ENCODE peak calls at places on chromosomes 11 and 22, in ten cellular contexts. D, G, M, Z, N, H, F, S, E and C are unnamed samples.

GRCh38 chr22:46134111-46134705 is 16.1 kb upstream of the PPARA start:
- DNase-seq in D (no peak), G (no peak), M (no peak), Z (no peak), N (no peak), H (no peak), F (no peak), S (no peak), E (no peak), C (no peak)

GRCh38 chr11:97610854-97611253 is 1221.0 kb downstream of the JRKL start:
- DNase-seq in D (no peak), G (no peak), M (no peak), Z (no peak), N (no peak), H (no peak), F (no peak), S (no peak), E (no peak), C (no peak)

GRCh38 chr11:33125611-33126010 is 35.7 kb downstream of the CSTF3 start:
- DNase-seq in D (no peak), G (no peak), M (no peak), Z (no peak), N (no peak), H (no peak), F (no peak), S (no peak), E (no peak), C (no peak)

GRCh38 chr11:118212131-118212725 is 12.6 kb downstream of the JAML start:
- DNase-seq in D (no peak), G (no peak), M (no peak), Z (no peak), N (no peak), H (no peak), F (no peak), S (peak), E (no peak), C (no peak)

GRCh38 chr22:20239063-20239950 is 28.8 kb downstream of the RTN4R start:
- DNase-seq in D (no peak), G (peak), M (no peak), Z (no peak), N (no peak), H (peak), F (peak), S (no peak), E (peak), C (no peak)

GRCh38 chr11:69467646-69468045 is 13.8 kb upstream of the LINC01488 start:
- DNase-seq in D (no peak), G (no peak), M (no peak), Z (no peak), N (no peak), H (no peak), F (no peak), S (peak), E (peak), C (peak)

GRCh38 chr22:49975543-49976389 is 15.2 kb downstream of the PIM3 start:
- DNase-seq in D (no peak), G (peak), M (no peak), Z (no peak), N (no peak), H (peak), F (peak), S (peak), E (peak), C (peak)

GRCh38 chr11:78901831-78902230 is 327.2 kb upstream of the NARS2 start:
- DNase-seq in D (no peak), G (no peak), M (no peak), Z (no peak), N (no peak), H (no peak), F (no peak), S (no peak), E (no peak), C (no peak)

GRCh38 chr11:73154178-73154577 is 12.1 kb upstream of the FCHSD2 start:
- DNase-seq in D (no peak), G (no peak), M (no peak), Z (no peak), N (no peak), H (peak), F (peak), S (no peak), E (peak), C (peak)

GRCh38 chr11:44167047-44167446 is 71.6 kb downstream of the EXT2 start:
- DNase-seq in D (no peak), G (peak), M (no peak), Z (no peak), N (no peak), H (no peak), F (no peak), S (no peak), E (no peak), C (no peak)

GRCh38 chr22:43031617-43032016 is 16.7 kb upstream of the PACSIN2 start:
- DNase-seq in D (no peak), G (no peak), M (no peak), Z (no peak), N (no peak), H (no peak), F (no peak), S (no peak), E (no peak), C (no peak)

GRCh38 chr11:66864924-66865697 is 8.2 kb downstream of the LRFN4 start:
- DNase-seq in D (no peak), G (peak), M (no peak), Z (no peak), N (no peak), H (no peak), F (no peak), S (no peak), E (peak), C (no peak)

GRCh38 chr11:33168605-33169240 is 7.4 kb upstream of the CSTF3 start:
- DNase-seq in D (no peak), G (peak), M (no peak), Z (no peak), N (no peak), H (no peak), F (no peak), S (no peak), E (no peak), C (no peak)

GRCh38 chr22:50061824-50062355 is 3.8 kb upstream of the TTLL8 start:
- DNase-seq in D (no peak), G (no peak), M (no peak), Z (no peak), N (no peak), H (no peak), F (no peak), S (no peak), E (no peak), C (no peak)

GRCh38 chr11:10762185-10762584 is 11.1 kb downstream of the CTR9 start:
- DNase-seq in D (no peak), G (no peak), M (no peak), Z (no peak), N (no peak), H (peak), F (no peak), S (no peak), E (peak), C (peak)

GRCh38 chr11:131615611-131616010 is 245.2 kb downstream of the NTM start:
- DNase-seq in D (no peak), G (no peak), M (no peak), Z (no peak), N (no peak), H (no peak), F (no peak), S (no peak), E (no peak), C (no peak)

GRCh38 chr11:94662065-94662779 is 95.1 kb downstream of the PIWIL4 start:
- DNase-seq in D (no peak), G (no peak), M (no peak), Z (no peak), N (no peak), H (no peak), F (no peak), S (no peak), E (no peak), C (no peak)

GRCh38 chr11:12003329-12003728 is 5.1 kb downstream of the DKK3 start:
- DNase-seq in D (no peak), G (no peak), M (no peak), Z (no peak), N (no peak), H (no peak), F (no peak), S (no peak), E (no peak), C (no peak)

GRCh38 chr22:22748297-22748743 is 103.9 kb downstream of the GGTLC2 start:
- DNase-seq in D (no peak), G (peak), M (peak), Z (no peak), N (no peak), H (peak), F (peak), S (no peak), E (peak), C (no peak)

GRCh38 chr11:24453129-24453723 is 43.6 kb upstream of the LUZP2 start:
- DNase-seq in D (no peak), G (no peak), M (no peak), Z (no peak), N (no peak), H (no peak), F (no peak), S (no peak), E (no peak), C (no peak)

GRCh38 chr22:41123151-41123550 is 30.8 kb downstream of the EP300 start:
- DNase-seq in D (no peak), G (no peak), M (no peak), Z (no peak), N (no peak), H (no peak), F (no peak), S (no peak), E (no peak), C (no peak)

GRCh38 chr11:57134284-57134683 is 47.5 kb upstream of the LRRC55 start:
- DNase-seq in D (no peak), G (no peak), M (no peak), Z (no peak), N (no peak), H (no peak), F (no peak), S (no peak), E (no peak), C (no peak)

GRCh38 chr11:76380161-76380976 is 563 bp downstream of the THAP12 start:
- DNase-seq in D (no peak), G (peak), M (no peak), Z (no peak), N (peak), H (no peak), F (peak), S (peak), E (peak), C (peak)

GRCh38 chr22:20093437-20093836 is 13.4 kb downstream of the DGCR8 start:
- DNase-seq in D (no peak), G (no peak), M (no peak), Z (no peak), N (no peak), H (no peak), F (no peak), S (peak), E (no peak), C (no peak)

GRCh38 chr11:64219354-64219684 is 6.7 kb downstream of the TRPT1 start:
- DNase-seq in D (no peak), G (no peak), M (no peak), Z (no peak), N (no peak), H (no peak), F (no peak), S (no peak), E (no peak), C (no peak)

GRCh38 chr11:130738618-130739017 is 177.7 kb downstream of the SNX19 start:
- DNase-seq in D (no peak), G (peak), M (no peak), Z (no peak), N (no peak), H (no peak), F (no peak), S (no peak), E (no peak), C (no peak)

GRCh38 chr22:45318558-45319318 is 9.0 kb downstream of the FAM118A start:
- DNase-seq in D (no peak), G (peak), M (no peak), Z (peak), N (no peak), H (no peak), F (peak), S (no peak), E (peak), C (peak)

GRCh38 chr11:68659158-68659921 is 25.0 kb upstream of the GAL start:
- DNase-seq in D (peak), G (peak), M (no peak), Z (no peak), N (peak), H (no peak), F (no peak), S (no peak), E (no peak), C (no peak)